ENCODE peak calls at places on chromosomes 5 and 9, in four cellular contexts. D is aorta; E is stomach; B is CD8-positive, alpha-beta memory T cell. W is an unnamed sample.

GRCh38 chr9:110950041-110950645 is 88.1 kb downstream of the LPAR1 start:
- DNase-seq in D (no peak), E (no peak), B (no peak), W (peak; percentile 21)

GRCh38 chr9:132044176-132044880 is 35.3 kb downstream of the MED27 start:
- DNase-seq in D (no peak), E (no peak), B (no peak), W (no peak)

GRCh38 chr9:136544549-136545064 is 1.2 kb downstream of the NOTCH1 start:
- DNase-seq in D (peak; percentile 88), E (peak; percentile 57), B (peak; percentile 49), W (no peak)

GRCh38 chr5:133114933-133115310 is 63.1 kb downstream of the HSPA4 start:
- DNase-seq in D (no peak), E (no peak), B (no peak), W (no peak)

GRCh38 chr5:80656425-80656824 is 1.6 kb upstream of the DHFR start:
- DNase-seq in D (no peak), E (no peak), B (no peak), W (no peak)

GRCh38 chr5:137282216-137282615 is 216.9 kb downstream of the SPOCK1 start:
- DNase-seq in D (no peak), E (no peak), B (no peak), W (peak; percentile 75)

GRCh38 chr9:94980947-94981632 is 254.6 kb downstream of the AOPEP start:
- DNase-seq in D (no peak), E (no peak), B (no peak), W (no peak)

GRCh38 chr5:140039561-140039960 is 3.5 kb downstream of the NRG2 start:
- DNase-seq in D (no peak), E (no peak), B (no peak), W (no peak)

GRCh38 chr9:131518553-131518952 is 12.5 kb downstream of the UCK1 start:
- DNase-seq in D (no peak), E (no peak), B (no peak), W (no peak)

GRCh38 chr5:116442095-116442534 is 132.5 kb downstream of the SEMA6A start:
- DNase-seq in D (no peak), E (peak; percentile 46), B (no peak), W (peak; percentile 47)

GRCh38 chr9:128820665-128821583 is 2.6 kb downstream of the ENDOG start:
- DNase-seq in D (no peak), E (no peak), B (no peak), W (no peak)

GRCh38 chr5:10331341-10331796 is 22.1 kb upstream of the MARCHF6 start:
- DNase-seq in D (no peak), E (peak; percentile 86), B (no peak), W (peak; percentile 76)

GRCh38 chr5:16550316-16550952 is 66.4 kb downstream of the RETREG1 start:
- DNase-seq in D (no peak), E (no peak), B (no peak), W (peak; percentile 56)

GRCh38 chr5:99900302-99900811 is 634.8 kb upstream of the FAM174A start:
- DNase-seq in D (no peak), E (no peak), B (no peak), W (peak; percentile 56)

GRCh38 chr9:113665756-113666155 is 202.2 kb downstream of the RGS3 start:
- DNase-seq in D (no peak), E (no peak), B (no peak), W (no peak)

GRCh38 chr9:110340306-110340705 is 2.6 kb upstream of the TXNDC8 start:
- DNase-seq in D (no peak), E (no peak), B (no peak), W (no peak)

GRCh38 chr5:74199436-74200210 is 440.9 kb downstream of the ENC1 start:
- DNase-seq in D (no peak), E (no peak), B (no peak), W (no peak)

GRCh38 chr9:127033784-127034183 is 88.7 kb downstream of the ANGPTL2 start:
- DNase-seq in D (no peak), E (no peak), B (no peak), W (no peak)

GRCh38 chr5:78827725-78828124 is 157.4 kb downstream of the ARSB start:
- DNase-seq in D (no peak), E (no peak), B (no peak), W (no peak)

GRCh38 chr9:131670247-131670681 is 69.6 kb downstream of the RAPGEF1 start:
- DNase-seq in D (no peak), E (no peak), B (no peak), W (no peak)

GRCh38 chr5:102738037-102738436 is 17.1 kb upstream of the PAM start:
- DNase-seq in D (no peak), E (no peak), B (no peak), W (no peak)

GRCh38 chr5:90473321-90474234 is 993 bp downstream of the MBLAC2 start:
- DNase-seq in D (peak; percentile 87), E (no peak), B (no peak), W (peak; percentile 53)

GRCh38 chr5:149387982-149388381 is 8.9 kb upstream of the IL17B start:
- DNase-seq in D (peak; percentile 9), E (no peak), B (no peak), W (peak; percentile 42)
- H3K4me3 ChIP-seq in D (no peak overlapping the region), E (no peak overlapping the region), B (no peak overlapping the region), W (no peak overlapping the region)

GRCh38 chr9:4760122-4760521 is 19.1 kb upstream of the AK3 start:
- DNase-seq in D (no peak), E (no peak), B (no peak), W (no peak)

GRCh38 chr9:4764033-4764432 is 23.0 kb upstream of the AK3 start:
- DNase-seq in D (no peak), E (no peak), B (no peak), W (no peak)

GRCh38 chr9:4762889-4763521 is 22.0 kb upstream of the AK3 start:
- DNase-seq in D (peak; percentile 81), E (no peak), B (no peak), W (no peak)

GRCh38 chr9:4756420-4756819 is 15.4 kb upstream of the AK3 start:
- DNase-seq in D (no peak), E (no peak), B (no peak), W (no peak)

GRCh38 chr9:4762108-4762888 is 21.3 kb upstream of the AK3 start:
- DNase-seq in D (peak; percentile 82), E (peak; percentile 88), B (peak; percentile 71), W (no peak)
- H3K4me3 ChIP-seq in D (no peak overlapping the region), E (peak overlapping the region; percentile 31), B (no peak overlapping the region), W (no peak overlapping the region)

GRCh38 chr9:100066539-100066938 is 32.3 kb downstream of the ERP44 start:
- DNase-seq in D (no peak), E (no peak), B (no peak), W (no peak)

GRCh38 chr9:100057624-100058023 is 41.2 kb downstream of the ERP44 start:
- DNase-seq in D (no peak), E (no peak), B (no peak), W (no peak)

GRCh38 chr9:100064872-100065581 is 33.8 kb downstream of the ERP44 start:
- DNase-seq in D (no peak), E (no peak), B (no peak), W (peak; percentile 15)

GRCh38 chr9:100058699-100059579 is 39.9 kb downstream of the ERP44 start:
- DNase-seq in D (no peak), E (no peak), B (no peak), W (no peak)

GRCh38 chr9:100063185-100063584 is 35.6 kb downstream of the ERP44 start:
- DNase-seq in D (no peak), E (no peak), B (no peak), W (no peak)
- H3K4me3 ChIP-seq in D (no peak overlapping the region), E (no peak overlapping the region), B (no peak overlapping the region), W (no peak overlapping the region)

GRCh38 chr5:124707516-124707915 is 38.9 kb downstream of the ZNF608 start:
- DNase-seq in D (no peak), E (no peak), B (no peak), W (no peak)
- H3K4me3 ChIP-seq in D (no peak overlapping the region), E (peak overlapping the region; percentile 14), B (no peak overlapping the region), W (no peak overlapping the region)

GRCh38 chr9:130425741-130426466 is 18.9 kb upstream of the ASS1 start:
- DNase-seq in D (peak; percentile 46), E (no peak), B (no peak), W (no peak)
- H3K4me3 ChIP-seq in D (no peak overlapping the region), E (no peak overlapping the region), B (no peak overlapping the region), W (no peak overlapping the region)

GRCh38 chr5:56987171-56987570 is 35.2 kb upstream of the MIER3 start:
- DNase-seq in D (no peak), E (no peak), B (no peak), W (no peak)

GRCh38 chr5:56985941-56986630 is 34.2 kb upstream of the MIER3 start:
- DNase-seq in D (no peak), E (no peak), B (no peak), W (no peak)

GRCh38 chr5:56984445-56984844 is 32.5 kb upstream of the MIER3 start:
- DNase-seq in D (no peak), E (no peak), B (no peak), W (no peak)

GRCh38 chr5:56983593-56984361 is 31.9 kb upstream of the MIER3 start:
- DNase-seq in D (no peak), E (no peak), B (no peak), W (no peak)

GRCh38 chr5:56986631-56986957 is 34.7 kb upstream of the MIER3 start:
- DNase-seq in D (no peak), E (no peak), B (no peak), W (no peak)
- H3K4me3 ChIP-seq in D (no peak overlapping the region), E (no peak overlapping the region), B (no peak overlapping the region), W (no peak overlapping the region)

GRCh38 chr9:713046-713445 is 128.5 kb upstream of the DMRT1 start:
- DNase-seq in D (no peak), E (no peak), B (no peak), W (no peak)

GRCh38 chr9:717722-718121 is 123.8 kb upstream of the DMRT1 start:
- DNase-seq in D (no peak), E (no peak), B (no peak), W (no peak)

GRCh38 chr9:715743-716400 is 125.6 kb upstream of the DMRT1 start:
- DNase-seq in D (no peak), E (no peak), B (no peak), W (no peak)

GRCh38 chr9:714675-715074 is 126.8 kb upstream of the DMRT1 start:
- DNase-seq in D (no peak), E (no peak), B (no peak), W (no peak)

DNA sequence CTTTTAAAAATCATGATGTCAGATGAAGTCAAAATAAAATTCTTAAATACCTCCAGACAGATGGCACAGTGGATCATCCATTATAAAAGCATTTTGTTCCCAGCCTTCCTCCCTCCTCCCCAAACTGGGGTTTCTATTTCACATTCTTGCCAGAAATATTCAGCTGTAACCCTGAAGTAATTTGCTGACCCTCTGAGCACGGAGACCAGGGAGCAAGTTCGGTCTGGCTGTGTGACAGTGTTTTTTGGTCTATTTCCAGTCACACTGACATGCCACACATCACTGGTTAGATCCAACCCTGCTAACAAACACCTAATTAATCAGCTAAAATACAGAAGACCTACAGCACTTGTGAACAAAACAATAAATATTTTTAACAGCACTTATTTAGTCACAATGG is 126.2 kb upstream of the DMRT1 start:
- DNase-seq in D (no peak), E (no peak), B (no peak), W (no peak)
- H3K4me3 ChIP-seq in D (peak overlapping the region; percentile 81), E (peak overlapping the region; percentile 18), B (no peak overlapping the region), W (no peak overlapping the region)

GRCh38 chr5:124747770-124748686 is 1.6 kb upstream of the ZNF608 start:
- DNase-seq in D (no peak), E (no peak), B (no peak), W (no peak)
- H3K4me3 ChIP-seq in D (peak overlapping the region; percentile 94), E (peak overlapping the region; percentile 60), B (no peak overlapping the region), W (peak overlapping the region; percentile 62)

GRCh38 chr5:159104058-159104651 is 4.4 kb upstream of the EBF1 start:
- DNase-seq in D (peak; percentile 78), E (no peak), B (no peak), W (no peak)
- H3K4me3 ChIP-seq in D (no peak overlapping the region), E (peak overlapping the region; percentile 17), B (no peak overlapping the region), W (no peak overlapping the region)

W was measured in MG63.